ENCODE peak calls at places on chromosomes 16 and 17, in nine cellular contexts. N, Z, K, S, U, C, X, B and F are unnamed samples.
A peak's percentile ranks its signal among the peaks of the same experiment; 100 is the strongest.

GRCh38 chr16:46607529-46607928 is 13.7 kb downstream of the SHCBP1 start:
- DNase-seq in N (no peak), Z (peak; percentile 44), K (no peak), S (no peak), U (no peak), C (no peak), X (no peak), B (no peak), F (no peak)

GRCh38 chr17:79803997-79804855 is 7.3 kb upstream of the CBX8 start:
- DNase-seq in N (no peak), Z (no peak), K (no peak), S (no peak), U (no peak), C (no peak), X (no peak), B (no peak), F (no peak)

GRCh38 chr16:68015681-68016080 is at the start of gene DPEP2NB:
- DNase-seq in N (no peak), Z (no peak), K (no peak), S (no peak), U (no peak), C (no peak), X (no peak), B (no peak), F (no peak)

GRCh38 chr16:89986600-89986999 is 32.7 kb downstream of the DBNDD1 start:
- DNase-seq in N (no peak), Z (no peak), K (no peak), S (no peak), U (no peak), C (no peak), X (no peak), B (no peak), F (no peak)

GRCh38 chr16:61549332-61549731 is 486.9 kb downstream of the CDH8 start:
- DNase-seq in N (no peak), Z (no peak), K (no peak), S (no peak), U (no peak), C (no peak), X (no peak), B (no peak), F (no peak)

GRCh38 chr17:65071861-65072260 is 15.3 kb upstream of the GNA13 start:
- DNase-seq in N (no peak), Z (peak; percentile 26), K (no peak), S (no peak), U (no peak), C (no peak), X (no peak), B (no peak), F (no peak)

GRCh38 chr17:74198694-74199093 is 4.8 kb upstream of the RPL38 start:
- DNase-seq in N (no peak), Z (no peak), K (no peak), S (no peak), U (no peak), C (no peak), X (no peak), B (no peak), F (no peak)

GRCh38 chr17:7704601-7705268 is at the start of gene EFNB3:
- DNase-seq in N (no peak), Z (peak; percentile 32), K (peak; percentile 53), S (no peak), U (no peak), C (no peak), X (no peak), B (no peak), F (peak; percentile 39)

GRCh38 chr17:14351493-14351892 is 50.6 kb downstream of the HS3ST3B1 start:
- DNase-seq in N (no peak), Z (peak; percentile 18), K (no peak), S (no peak), U (no peak), C (no peak), X (no peak), B (no peak), F (no peak)

GRCh38 chr17:14356043-14356637 is 55.3 kb downstream of the HS3ST3B1 start:
- DNase-seq in N (no peak), Z (no peak), K (no peak), S (no peak), U (no peak), C (no peak), X (no peak), B (no peak), F (no peak)

GRCh38 chr17:14355556-14355955 is 54.7 kb downstream of the HS3ST3B1 start:
- DNase-seq in N (no peak), Z (no peak), K (no peak), S (no peak), U (no peak), C (no peak), X (no peak), B (no peak), F (no peak)

GRCh38 chr17:14354807-14355206 is 53.9 kb downstream of the HS3ST3B1 start:
- DNase-seq in N (no peak), Z (no peak), K (no peak), S (no peak), U (no peak), C (no peak), X (no peak), B (no peak), F (no peak)

GRCh38 chr17:14352139-14352538 is 51.3 kb downstream of the HS3ST3B1 start:
- DNase-seq in N (no peak), Z (no peak), K (no peak), S (no peak), U (no peak), C (no peak), X (no peak), B (no peak), F (no peak)
- H3K4me3 ChIP-seq in N (no peak overlapping the region), Z (no peak overlapping the region), K (no peak overlapping the region), S (no peak overlapping the region), U (no peak overlapping the region), C (no peak overlapping the region), X (no peak overlapping the region), B (no peak overlapping the region), F (no peak overlapping the region)

GRCh38 chr17:82234211-82235055 is 5.6 kb downstream of the SLC16A3 start:
- DNase-seq in N (no peak), Z (no peak), K (peak; percentile 29), S (no peak), U (peak; percentile 21), C (no peak), X (no peak), B (peak; percentile 67), F (no peak)

GRCh38 chr17:82236142-82236971 is 7.5 kb downstream of the SLC16A3 start:
- DNase-seq in N (peak; percentile 72), Z (no peak), K (peak; percentile 86), S (peak; percentile 78), U (peak; percentile 78), C (peak; percentile 53), X (peak; percentile 85), B (peak; percentile 95), F (peak; percentile 80)

GRCh38 chr17:82235775-82236141 is 6.9 kb downstream of the SLC16A3 start:
- DNase-seq in N (peak; percentile 11), Z (no peak), K (peak; percentile 15), S (peak; percentile 45), U (peak; percentile 74), C (peak; percentile 56), X (peak; percentile 78), B (peak; percentile 73), F (no peak)

GRCh38 chr17:82237083-82237745 is 8.4 kb downstream of the SLC16A3 start:
- DNase-seq in N (peak; percentile 13), Z (no peak), K (peak; percentile 42), S (no peak), U (no peak), C (no peak), X (no peak), B (peak; percentile 67), F (peak; percentile 55)

DNA sequence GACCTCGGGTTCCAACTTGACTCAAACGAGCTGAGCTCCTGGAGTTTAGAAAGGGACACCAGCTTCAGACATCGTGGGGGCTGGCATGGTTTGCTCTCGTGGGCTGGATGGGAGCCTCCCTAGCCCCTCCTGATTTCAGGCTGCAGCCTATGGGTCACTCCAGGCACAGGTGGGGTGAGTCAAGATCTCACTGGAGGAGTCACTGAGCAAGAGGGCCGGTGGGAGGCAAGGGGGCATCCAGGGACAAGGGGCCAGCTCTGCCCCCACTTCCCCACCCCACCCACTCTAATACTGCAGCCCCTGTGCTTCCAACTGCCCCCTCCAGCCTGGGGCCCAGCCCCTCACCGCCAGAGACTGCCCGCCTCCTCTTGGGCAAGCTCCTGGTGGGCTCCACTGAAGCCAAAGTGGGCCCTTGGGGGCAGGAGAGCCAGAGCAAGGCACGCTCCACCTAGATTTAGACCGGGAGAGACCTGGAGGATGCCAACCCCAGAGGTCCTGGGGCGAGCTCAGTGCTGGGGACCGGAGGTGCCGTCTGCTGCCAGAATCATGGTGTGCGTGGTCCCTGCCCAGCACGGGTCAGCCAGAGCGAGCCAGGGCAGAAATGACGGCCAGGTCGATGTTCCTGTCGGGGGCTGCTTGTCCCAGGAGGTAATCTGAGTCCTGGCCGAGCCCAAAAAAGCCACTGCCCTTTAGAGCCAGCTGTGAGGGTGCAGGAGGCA is 6.4 kb downstream of the SLC16A3 start:
- DNase-seq in N (no peak), Z (no peak), K (no peak), S (no peak), U (no peak), C (no peak), X (no peak), B (peak; percentile 85), F (no peak)
- H3K4me1 ChIP-seq in N (peaks cover 61% of the 10 kb centered on the region), Z (peaks cover 58% of the 10 kb centered on the region), K (peaks cover 27% of the 10 kb centered on the region), S (peaks cover 47% of the 10 kb centered on the region), U (peaks cover 48% of the 10 kb centered on the region), C (peaks cover 46% of the 10 kb centered on the region), X (peaks cover 60% of the 10 kb centered on the region), B (peaks cover 88% of the 10 kb centered on the region), F (peaks cover 77% of the 10 kb centered on the region)

GRCh38 chr17:60293580-60294335 is 98.2 kb downstream of the USP32 start:
- DNase-seq in N (no peak), Z (no peak), K (no peak), S (no peak), U (no peak), C (no peak), X (no peak), B (no peak), F (no peak)
- TF ChIP-seq CTCF in N (no peak), Z (no peak), K (no peak), S (no peak), U (no peak), C (no peak), X (no peak), B (no peak), F (no peak)

GRCh38 chr16:55832425-55832787 is 490 bp downstream of the CES1 start:
- DNase-seq in N (no peak), Z (no peak), K (no peak), S (no peak), U (no peak), C (no peak), X (no peak), B (no peak), F (no peak)
- H3K4me3 ChIP-seq in N (no peak overlapping the region), Z (no peak overlapping the region), K (no peak overlapping the region), S (no peak overlapping the region), U (no peak overlapping the region), C (peak overlapping the region; percentile 27), X (no peak overlapping the region), B (peak overlapping the region; percentile 44), F (peak overlapping the region; percentile 50)

GRCh38 chr16:11050536-11050935 is 106.2 kb downstream of the CLEC16A start:
- DNase-seq in N (no peak), Z (no peak), K (no peak), S (no peak), U (no peak), C (no peak), X (no peak), B (no peak), F (no peak)
- H3K4me1 ChIP-seq in N (peaks cover 3% of the 10 kb centered on the region), Z (no peaks in the 10 kb centered on the region), K (peaks cover 7% of the 10 kb centered on the region), S (no peaks in the 10 kb centered on the region), U (peaks cover 4% of the 10 kb centered on the region), C (peaks cover 6% of the 10 kb centered on the region), X (no peaks in the 10 kb centered on the region), B (no peaks in the 10 kb centered on the region), F (peaks cover 29% of the 10 kb centered on the region)